ENCODE peak calls at places on chromosomes 5 and 9, in ten cellular contexts. C is RWPE1, O is uterus, U is prostate gland, J is PC-3, M is GM12865, W is GM12878, E is A673, V is left ventricle myocardium inferior, G is AG04450. S is an unnamed sample.

GRCh38 chr5:109953821-109954220 is 264.1 kb downstream of the MAN2A1 start:
- DNase-seq in C (no peak), O (no peak), U (no peak), J (no peak), M (no peak), W (no peak), E (no peak), V (no peak), G (no peak), S (no peak)

GRCh38 chr5:133397432-133397831 is 214.9 kb downstream of the FSTL4 start:
- DNase-seq in C (no peak), O (no peak), U (no peak), J (no peak), M (no peak), W (no peak), E (no peak), V (no peak), G (no peak), S (no peak)

GRCh38 chr9:68750179-68750685 is 45.2 kb downstream of the PIP5K1B start:
- DNase-seq in C (no peak), O (no peak), U (no peak), J (no peak), M (no peak), W (no peak), E (no peak), V (no peak), G (no peak), S (no peak)

GRCh38 chr5:78003914-78004313 is 227.8 kb upstream of the TBCA start:
- DNase-seq in C (no peak), O (no peak), U (no peak), J (no peak), M (no peak), W (no peak), E (no peak), V (no peak), G (no peak), S (no peak)

GRCh38 chr9:136160321-136160938 is 41.8 kb upstream of the TMEM250 start:
- DNase-seq in C (no peak), O (no peak), U (no peak), J (no peak), M (no peak), W (no peak), E (no peak), V (no peak), G (no peak), S (no peak)

GRCh38 chr9:107807183-107807582 is 317.6 kb upstream of the KLF4 start:
- DNase-seq in C (no peak), O (no peak), U (no peak), J (peak), M (no peak), W (no peak), E (no peak), V (no peak), G (no peak), S (no peak)

GRCh38 chr5:310941-311434 is 10.5 kb upstream of the AHRR start:
- DNase-seq in C (no peak), O (no peak), U (no peak), J (peak), M (no peak), W (no peak), E (no peak), V (no peak), G (no peak), S (peak)

GRCh38 chr9:95053611-95054440 is 263.7 kb downstream of the FANCC start:
- DNase-seq in C (peak), O (no peak), U (no peak), J (no peak), M (no peak), W (no peak), E (no peak), V (no peak), G (no peak), S (no peak)

GRCh38 chr5:138702827-138703194 is 50.4 kb upstream of the CTNNA1 start:
- DNase-seq in C (no peak), O (no peak), U (no peak), J (no peak), M (no peak), W (no peak), E (no peak), V (no peak), G (no peak), S (no peak)

GRCh38 chr5:50711280-50711679 is 44.8 kb downstream of the PARP8 start:
- DNase-seq in C (peak), O (no peak), U (peak), J (no peak), M (peak), W (peak), E (peak), V (no peak), G (no peak), S (peak)

GRCh38 chr5:93578813-93579560 is 2.0 kb downstream of the NR2F1-AS1 start:
- DNase-seq in C (no peak), O (peak), U (no peak), J (peak), M (no peak), W (no peak), E (peak), V (no peak), G (no peak), S (peak)

GRCh38 chr9:125850763-125851162 is 103.6 kb downstream of the PBX3 start:
- DNase-seq in C (no peak), O (no peak), U (peak), J (no peak), M (no peak), W (no peak), E (no peak), V (no peak), G (no peak), S (no peak)

GRCh38 chr5:14143843-14144585 is 872 bp downstream of the TRIO start:
- DNase-seq in C (peak), O (peak), U (no peak), J (peak), M (peak), W (no peak), E (peak), V (peak), G (no peak), S (peak)

GRCh38 chr5:92644271-92644886 is 936.6 kb downstream of the NR2F1-AS1 start:
- DNase-seq in C (no peak), O (no peak), U (no peak), J (no peak), M (peak), W (no peak), E (no peak), V (no peak), G (no peak), S (no peak)

GRCh38 chr5:138568061-138568824 is 7.0 kb downstream of the HSPA9 start:
- DNase-seq in C (no peak), O (no peak), U (no peak), J (no peak), M (no peak), W (no peak), E (no peak), V (no peak), G (no peak), S (no peak)

GRCh38 chr9:37037744-37038640 is 3.9 kb upstream of the PAX5 start:
- DNase-seq in C (no peak), O (no peak), U (no peak), J (no peak), M (peak), W (no peak), E (no peak), V (no peak), G (no peak), S (peak)

GRCh38 chr5:140145818-140146522 is 20.2 kb downstream of the IGIP start:
- DNase-seq in C (peak), O (peak), U (peak), J (peak), M (peak), W (no peak), E (no peak), V (peak), G (peak), S (peak)

GRCh38 chr5:140150201-140150600 is 24.5 kb downstream of the IGIP start:
- DNase-seq in C (no peak), O (no peak), U (no peak), J (no peak), M (no peak), W (no peak), E (no peak), V (no peak), G (no peak), S (no peak)

GRCh38 chr5:140147460-140147859 is 21.7 kb downstream of the IGIP start:
- DNase-seq in C (no peak), O (no peak), U (no peak), J (no peak), M (no peak), W (no peak), E (no peak), V (no peak), G (no peak), S (no peak)

GRCh38 chr5:140146523-140146842 is 20.7 kb downstream of the IGIP start:
- DNase-seq in C (no peak), O (no peak), U (no peak), J (no peak), M (no peak), W (no peak), E (no peak), V (no peak), G (no peak), S (no peak)

GRCh38 chr5:140148508-140148907 is 22.8 kb downstream of the IGIP start:
- DNase-seq in C (no peak), O (no peak), U (no peak), J (no peak), M (no peak), W (no peak), E (no peak), V (no peak), G (no peak), S (no peak)
- TF ChIP-seq CTCF in C (no peak), O (no peak), U (no peak), J (no peak), M (no peak), W (no peak), E (no peak), V (no peak), G (peak), S (no peak)

DNA sequence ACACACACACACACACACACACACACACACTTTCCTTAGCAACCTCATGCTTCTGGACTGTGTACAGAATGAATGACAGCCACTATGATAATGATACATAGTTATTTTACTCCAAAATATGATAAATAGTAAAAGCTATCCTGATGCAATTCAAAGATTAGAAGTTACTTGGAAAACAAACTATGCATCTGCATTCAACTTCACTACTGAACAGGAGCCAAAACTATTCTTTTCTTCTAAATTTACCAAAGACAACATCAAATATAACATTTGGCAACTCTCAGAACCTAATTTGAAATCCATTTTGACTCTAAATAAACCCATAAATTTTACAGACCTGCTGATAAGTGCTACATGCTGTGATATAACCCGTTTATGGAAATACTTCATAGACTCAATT is 33.3 kb downstream of the GLIS3 start:
- DNase-seq in C (no peak), O (no peak), U (no peak), J (no peak), M (no peak), W (no peak), E (no peak), V (no peak), G (no peak), S (no peak)
- TF ChIP-seq CTCF in C (no peak), O (no peak), U (no peak), J (no peak), M (no peak), W (no peak), E (no peak), V (no peak), G (no peak), S (no peak)

GRCh38 chr5:37755581-37755980 is 84.3 kb downstream of the GDNF start:
- DNase-seq in C (no peak), O (no peak), U (no peak), J (no peak), M (no peak), W (no peak), E (no peak), V (no peak), G (no peak), S (no peak)

GRCh38 chr5:37754976-37755375 is 84.9 kb downstream of the GDNF start:
- DNase-seq in C (no peak), O (no peak), U (no peak), J (no peak), M (no peak), W (no peak), E (no peak), V (no peak), G (no peak), S (no peak)

GRCh38 chr5:37756248-37756647 is 83.6 kb downstream of the GDNF start:
- DNase-seq in C (no peak), O (no peak), U (no peak), J (peak), M (no peak), W (no peak), E (no peak), V (no peak), G (no peak), S (no peak)

DNA sequence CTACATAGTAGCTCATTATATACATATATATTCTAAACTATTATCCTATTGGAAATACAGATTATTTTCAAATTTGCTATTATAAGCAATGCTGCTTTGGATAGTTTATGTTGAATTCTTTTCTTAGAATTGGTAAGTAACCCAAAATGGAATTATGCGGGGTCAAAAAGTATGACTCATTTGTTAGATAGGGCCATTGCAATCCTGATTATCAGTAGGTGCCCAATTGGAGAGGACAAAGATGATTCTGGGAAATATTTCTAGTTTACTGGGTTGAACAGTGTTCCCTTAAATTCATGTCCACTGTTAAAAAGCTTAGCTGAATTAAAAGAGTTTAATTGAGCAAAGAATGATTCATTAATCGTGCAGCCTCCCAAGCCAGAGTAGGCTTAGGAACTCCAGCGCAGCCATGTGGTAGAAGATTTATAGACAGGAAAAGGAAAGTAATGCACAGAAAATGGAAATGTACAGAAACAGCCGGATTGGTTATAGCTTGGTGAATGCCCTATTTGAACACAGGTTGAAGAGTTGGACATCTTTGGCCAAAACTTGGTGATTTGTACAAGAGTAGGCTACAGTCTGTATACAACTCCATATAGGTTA is 81.8 kb downstream of the GDNF start:
- DNase-seq in C (no peak), O (no peak), U (no peak), J (peak), M (no peak), W (no peak), E (peak), V (no peak), G (no peak), S (no peak)
- TF ChIP-seq CTCF in C (no peak), O (no peak), U (no peak), J (peak), M (no peak), W (no peak), E (peak), V (no peak), G (no peak), S (peak)

GRCh38 chr5:9337908-9338307 is 208.0 kb downstream of the SEMA5A start:
- DNase-seq in C (peak), O (no peak), U (no peak), J (peak), M (no peak), W (no peak), E (no peak), V (no peak), G (peak), S (no peak)

GRCh38 chr5:9340095-9340494 is 205.8 kb downstream of the SEMA5A start:
- DNase-seq in C (no peak), O (no peak), U (no peak), J (no peak), M (no peak), W (no peak), E (no peak), V (peak), G (no peak), S (no peak)

GRCh38 chr5:9338796-9339195 is 207.1 kb downstream of the SEMA5A start:
- DNase-seq in C (no peak), O (no peak), U (no peak), J (peak), M (no peak), W (no peak), E (no peak), V (no peak), G (no peak), S (no peak)

GRCh38 chr5:9342161-9342787 is 203.6 kb downstream of the SEMA5A start:
- DNase-seq in C (no peak), O (no peak), U (no peak), J (no peak), M (no peak), W (no peak), E (no peak), V (no peak), G (no peak), S (no peak)

DNA sequence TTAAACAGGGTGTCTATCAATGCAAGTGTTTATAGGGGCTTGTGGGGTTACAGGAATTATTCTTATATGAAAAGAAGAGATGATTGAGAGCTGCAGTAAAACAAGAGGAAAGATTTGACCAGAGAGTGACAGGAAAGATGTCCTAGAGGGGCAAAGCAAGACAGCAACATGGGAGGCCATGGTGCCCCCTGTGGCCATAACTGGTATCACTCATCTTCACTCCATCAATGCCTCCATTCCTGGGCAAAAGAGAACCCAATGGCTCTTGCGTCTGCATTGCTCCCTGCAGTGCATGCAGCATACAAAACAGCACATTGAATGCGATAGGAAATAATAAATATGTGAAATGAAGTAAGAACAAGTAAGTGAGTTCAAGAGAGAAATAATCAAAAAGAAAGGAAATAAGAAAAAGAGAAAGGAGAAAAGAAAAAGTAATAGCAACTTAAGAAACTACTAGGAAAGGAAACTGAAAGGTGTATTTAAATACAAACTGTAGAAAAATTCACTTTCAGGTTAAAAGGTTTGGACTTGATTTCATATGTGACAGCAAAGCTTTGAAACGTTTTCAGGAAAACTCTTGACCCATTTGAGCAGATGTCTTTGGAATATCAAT is 206.6 kb downstream of the SEMA5A start:
- DNase-seq in C (no peak), O (no peak), U (no peak), J (peak), M (peak), W (no peak), E (peak), V (no peak), G (no peak), S (no peak)
- TF ChIP-seq CTCF in C (peak), O (no peak), U (no peak), J (peak), M (peak), W (peak), E (peak), V (peak), G (peak), S (no peak)

GRCh38 chr5:173629628-173630027 is 13.2 kb upstream of the BOD1 start:
- DNase-seq in C (no peak), O (no peak), U (no peak), J (no peak), M (peak), W (no peak), E (no peak), V (no peak), G (no peak), S (peak)
- TF ChIP-seq CTCF in C (no peak), O (no peak), U (no peak), J (peak), M (peak), W (peak), E (peak), V (peak), G (peak), S (peak)

DNA sequence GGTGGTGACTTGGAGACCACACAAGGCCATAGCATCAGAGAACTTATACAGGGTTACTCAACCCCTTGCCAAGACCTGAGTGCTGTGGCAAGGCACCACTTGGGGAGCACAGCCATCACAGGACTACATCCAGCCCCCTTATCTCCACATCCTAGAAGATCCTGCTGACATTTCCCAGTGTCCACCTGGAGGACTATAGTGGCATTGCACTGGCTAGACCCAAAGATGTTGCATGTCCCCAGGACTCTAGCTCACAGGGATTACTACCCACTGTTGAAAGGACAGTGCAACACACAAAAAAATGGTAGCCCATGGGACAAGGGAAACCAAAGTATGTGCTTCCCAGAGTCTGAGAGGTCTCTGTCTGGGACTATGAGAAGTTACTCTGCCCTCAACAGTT is 411.1 kb upstream of the NUDT12 start:
- DNase-seq in C (no peak), O (no peak), U (no peak), J (peak), M (no peak), W (no peak), E (no peak), V (no peak), G (no peak), S (no peak)
- TF ChIP-seq CTCF in C (no peak), O (no peak), U (no peak), J (peak), M (peak), W (peak), E (no peak), V (no peak), G (peak), S (no peak)

GRCh38 chr9:131010482-131011273 is 1.7 kb downstream of the LAMC3 start:
- DNase-seq in C (no peak), O (no peak), U (no peak), J (no peak), M (no peak), W (no peak), E (no peak), V (no peak), G (no peak), S (no peak)

GRCh38 chr9:131008086-131008485 is 888 bp upstream of the LAMC3 start:
- DNase-seq in C (no peak), O (no peak), U (no peak), J (no peak), M (no peak), W (no peak), E (no peak), V (no peak), G (no peak), S (no peak)

GRCh38 chr9:131008563-131008908 is 438 bp upstream of the LAMC3 start:
- DNase-seq in C (no peak), O (no peak), U (no peak), J (no peak), M (no peak), W (no peak), E (no peak), V (no peak), G (no peak), S (no peak)

GRCh38 chr9:131011274-131012022 is 2.5 kb downstream of the LAMC3 start:
- DNase-seq in C (no peak), O (no peak), U (no peak), J (no peak), M (no peak), W (no peak), E (no peak), V (no peak), G (no peak), S (no peak)

GRCh38 chr9:131008909-131009618 is at the start of gene LAMC3:
- DNase-seq in C (peak), O (no peak), U (no peak), J (peak), M (no peak), W (no peak), E (peak), V (no peak), G (no peak), S (no peak)
- TF ChIP-seq CTCF in C (peak), O (no peak), U (peak), J (peak), M (no peak), W (peak), E (peak), V (peak), G (peak), S (no peak)

GRCh38 chr9:92242115-92242778 is 51.2 kb downstream of the IARS1 start:
- DNase-seq in C (no peak), O (no peak), U (no peak), J (no peak), M (no peak), W (no peak), E (no peak), V (no peak), G (peak), S (no peak)
- TF ChIP-seq CTCF in C (peak), O (peak), U (no peak), J (peak), M (no peak), W (no peak), E (peak), V (peak), G (peak), S (no peak)

GRCh38 chr9:126916909-126917308 is 2.3 kb downstream of the RALGPS1 start:
- DNase-seq in C (no peak), O (no peak), U (no peak), J (no peak), M (no peak), W (no peak), E (peak), V (no peak), G (no peak), S (no peak)
- TF ChIP-seq CTCF in C (no peak), O (no peak), U (no peak), J (no peak), M (no peak), W (peak), E (peak), V (no peak), G (no peak), S (no peak)

S was measured in GM10248.